ENCODE peak calls at places on chromosomes 13 and 19, in six cellular contexts. D is cardiac fibroblast; C is HFF-Myc; M is stimulated activated CD4-positive, alpha-beta T cell treated with anti-CD3 and anti-CD28 coated beads, Interleukin-15, amount 100 ng/mL, for 1 hour; K is NCI-H524 treated with DMSO at 0.1 percent for 48 hours; B is endodermal cell. Y is an unnamed sample.

GRCh38 chr19:49213791-49214190 is 56.2 kb downstream of the TRPM4 start:
- DNase-seq in D (no peak), C (no peak), M (no peak), K (no peak), B (peak; percentile 77), Y (no peak)

GRCh38 chr13:112892759-112893569 is 76.0 kb upstream of the MCF2L start:
- DNase-seq in D (no peak), C (no peak), M (no peak), K (no peak), B (peak; percentile 81), Y (peak; percentile 60)

GRCh38 chr19:53504903-53505302 is 33.0 kb upstream of the ZNF331 start:
- DNase-seq in D (peak; percentile 11), C (no peak), M (no peak), K (no peak), B (no peak), Y (no peak)

GRCh38 chr19:42005504-42005903 is 11.5 kb upstream of the ATP1A3 start:
- DNase-seq in D (no peak), C (no peak), M (no peak), K (no peak), B (no peak), Y (no peak)

GRCh38 chr13:102402292-102402691 is 444 bp upstream of the FGF14 start:
- DNase-seq in D (no peak), C (no peak), M (no peak), K (no peak), B (peak; percentile 87), Y (peak; percentile 88)

GRCh38 chr19:28313633-28314032 is 899.3 kb downstream of the UQCRFS1 start:
- DNase-seq in D (peak; percentile 77), C (peak; percentile 85), M (no peak), K (no peak), B (no peak), Y (no peak)

GRCh38 chr13:92838786-92839185 is 387.8 kb upstream of the GPC6 start:
- DNase-seq in D (peak; percentile 93), C (no peak), M (no peak), K (no peak), B (no peak), Y (no peak)

GRCh38 chr13:19089315-19089714 is 92.3 kb downstream of the TUBA3C start:
- DNase-seq in D (no peak), C (no peak), M (no peak), K (no peak), B (no peak), Y (no peak)

GRCh38 chr19:33500586-33500985 is 21.0 kb downstream of the PEPD start:
- DNase-seq in D (no peak), C (no peak), M (no peak), K (no peak), B (no peak), Y (no peak)

GRCh38 chr13:93388701-93389100 is 162.1 kb downstream of the GPC6 start:
- DNase-seq in D (peak; percentile 47), C (peak; percentile 32), M (no peak), K (no peak), B (no peak), Y (no peak)

GRCh38 chr13:48892311-48892710 is 83.4 kb upstream of the FNDC3A start:
- DNase-seq in D (peak; percentile 97), C (no peak), M (no peak), K (no peak), B (no peak), Y (no peak)

GRCh38 chr19:2495130-2495641 is 19.3 kb downstream of the GADD45B start:
- DNase-seq in D (peak; percentile 73), C (no peak), M (no peak), K (no peak), B (peak; percentile 82), Y (peak; percentile 73)

GRCh38 chr19:18932216-18932841 is 8.7 kb downstream of the HOMER3 start:
- DNase-seq in D (peak; percentile 42), C (no peak), M (peak; percentile 82), K (no peak), B (peak; percentile 99), Y (peak; percentile 94)

GRCh38 chr13:45215392-45216077 is 14.7 kb upstream of the KCTD4 start:
- DNase-seq in D (no peak), C (no peak), M (no peak), K (no peak), B (no peak), Y (no peak)

GRCh38 chr13:51222510-51223283 is 499 bp downstream of the FAM124A start:
- DNase-seq in D (no peak), C (no peak), M (no peak), K (no peak), B (peak; percentile 82), Y (peak; percentile 67)

GRCh38 chr19:30968210-30968609 is 381.0 kb downstream of the TSHZ3 start:
- DNase-seq in D (peak; percentile 3), C (no peak), M (no peak), K (no peak), B (peak; percentile 53), Y (no peak)

GRCh38 chr19:32543107-32543900 is 37.7 kb upstream of the PDCD5 start:
- DNase-seq in D (no peak), C (peak; percentile 35), M (no peak), K (no peak), B (no peak), Y (no peak)

GRCh38 chr13:110944121-110944967 is 29.5 kb upstream of the ANKRD10 start:
- DNase-seq in D (peak; percentile 70), C (peak; percentile 62), M (no peak), K (no peak), B (peak; percentile 69), Y (peak; percentile 84)

GRCh38 chr19:52343548-52343947 is 7.5 kb downstream of the ZNF610 start:
- DNase-seq in D (peak; percentile 51), C (no peak), M (peak; percentile 8), K (no peak), B (peak; percentile 91), Y (peak; percentile 81)

GRCh38 chr19:47111081-47111589 is 2.4 kb downstream of the ZC3H4 start:
- DNase-seq in D (no peak), C (no peak), M (peak; percentile 36), K (no peak), B (peak; percentile 39), Y (no peak)

GRCh38 chr19:10797078-10797477 is 38.9 kb downstream of the TMED1 start:
- DNase-seq in D (no peak), C (no peak), M (no peak), K (no peak), B (no peak), Y (no peak)

GRCh38 chr13:90305796-90306195 is 1041.7 kb upstream of the MIR17HG start:
- DNase-seq in D (no peak), C (no peak), M (no peak), K (no peak), B (no peak), Y (no peak)

GRCh38 chr13:102555914-102556553 is 40.8 kb upstream of the TPP2 start:
- DNase-seq in D (peak; percentile 64), C (peak; percentile 9), M (no peak), K (peak; percentile 4), B (no peak), Y (no peak)

GRCh38 chr19:54133312-54133956 is 4.1 kb upstream of the CNOT3 start:
- DNase-seq in D (peak; percentile 11), C (no peak), M (no peak), K (no peak), B (peak; percentile 90), Y (peak; percentile 89)

GRCh38 chr13:88217372-88217771 is 546.2 kb downstream of the SLITRK5 start:
- DNase-seq in D (no peak), C (no peak), M (no peak), K (no peak), B (no peak), Y (no peak)

GRCh38 chr19:1366899-1367870 is 16.5 kb upstream of the NDUFS7 start:
- DNase-seq in D (no peak), C (no peak), M (no peak), K (no peak), B (no peak), Y (no peak)

GRCh38 chr19:571127-571974 is 1.0 kb upstream of the BSG start:
- DNase-seq in D (peak; percentile 23), C (no peak), M (no peak), K (peak; percentile 39), B (peak; percentile 83), Y (peak; percentile 78)

GRCh38 chr19:6724631-6725185 is 4.3 kb upstream of the C3 start:
- DNase-seq in D (no peak), C (no peak), M (no peak), K (no peak), B (no peak), Y (no peak)

GRCh38 chr19:387777-388176 is 21.2 kb downstream of the C2CD4C start:
- DNase-seq in D (no peak), C (no peak), M (no peak), K (no peak), B (no peak), Y (no peak)

GRCh38 chr19:38346837-38347236 is 11.2 kb downstream of the CATSPERG start:
- DNase-seq in D (no peak), C (no peak), M (no peak), K (no peak), B (no peak), Y (no peak)

Y was measured in islet precursor cell.